ENCODE peak calls at places on chromosome 6, in nine cellular contexts. J is fibroblast of lung, E is cardiac muscle cell, Z is uterus, L is AG09309, Y is heart right ventricle, V is BJ, X is prostate gland, T is epithelial cell of esophagus. G is an unnamed sample.

GRCh38 chr6:134347916-134348805 is 30.2 kb upstream of the SGK1 start:
- DNase-seq in J (peak; percentile 81), E (peak; percentile 78), Z (no peak), L (peak; percentile 64), Y (no peak), V (peak; percentile 28), X (no peak), T (no peak), G (no peak)

GRCh38 chr6:132763269-132763668 is 5.6 kb upstream of the VNN2 start:
- DNase-seq in J (no peak), E (peak; percentile 4), Z (no peak), L (no peak), Y (no peak), V (no peak), X (no peak), T (no peak), G (no peak)

GRCh38 chr6:29631860-29632731 is 887 bp downstream of the GABBR1 start:
- DNase-seq in J (peak; percentile 66), E (peak; percentile 82), Z (peak; percentile 84), L (no peak), Y (peak; percentile 77), V (no peak), X (peak; percentile 58), T (peak; percentile 40), G (peak; percentile 79)

GRCh38 chr6:136351518-136352106 is 62.0 kb upstream of the BCLAF1 start:
- DNase-seq in J (no peak), E (no peak), Z (no peak), L (no peak), Y (no peak), V (no peak), X (no peak), T (no peak), G (no peak)

GRCh38 chr6:16854986-16855385 is 93.7 kb upstream of the ATXN1 start:
- DNase-seq in J (no peak), E (no peak), Z (no peak), L (no peak), Y (no peak), V (no peak), X (no peak), T (peak; percentile 27), G (no peak)

GRCh38 chr6:165321555-165322145 is 12.2 kb upstream of the C6orf118 start:
- DNase-seq in J (no peak), E (no peak), Z (no peak), L (no peak), Y (no peak), V (no peak), X (no peak), T (no peak), G (no peak)

GRCh38 chr6:80235647-80236046 is 129.2 kb downstream of the BCKDHB start:
- DNase-seq in J (no peak), E (no peak), Z (no peak), L (no peak), Y (no peak), V (no peak), X (no peak), T (no peak), G (no peak)

GRCh38 chr6:168133186-168133585 is 54.2 kb upstream of the FRMD1 start:
- DNase-seq in J (peak; percentile 62), E (peak; percentile 78), Z (no peak), L (no peak), Y (peak; percentile 47), V (peak; percentile 2), X (no peak), T (no peak), G (peak; percentile 71)

GRCh38 chr6:51571168-51571567 is 516.2 kb downstream of the PKHD1 start:
- DNase-seq in J (no peak), E (no peak), Z (no peak), L (no peak), Y (no peak), V (no peak), X (no peak), T (no peak), G (no peak)

GRCh38 chr6:51565472-51565871 is 521.9 kb downstream of the PKHD1 start:
- DNase-seq in J (no peak), E (no peak), Z (no peak), L (no peak), Y (no peak), V (no peak), X (no peak), T (no peak), G (no peak)

GRCh38 chr6:51568771-51569170 is 518.6 kb downstream of the PKHD1 start:
- DNase-seq in J (no peak), E (no peak), Z (no peak), L (no peak), Y (no peak), V (no peak), X (no peak), T (peak; percentile 45), G (no peak)

GRCh38 chr6:51570168-51570921 is 517.1 kb downstream of the PKHD1 start:
- DNase-seq in J (no peak), E (no peak), Z (no peak), L (no peak), Y (no peak), V (no peak), X (no peak), T (peak; percentile 49), G (no peak)

GRCh38 chr6:51569594-51569993 is 517.8 kb downstream of the PKHD1 start:
- DNase-seq in J (no peak), E (no peak), Z (no peak), L (no peak), Y (no peak), V (no peak), X (no peak), T (peak; percentile 4), G (no peak)
- TF ChIP-seq CTCF in J (no peak), E (no peak), Z (no peak), L (no peak), Y (no peak), V (no peak), X (no peak), T (peak; percentile 19), G (peak; percentile 45)

DNA sequence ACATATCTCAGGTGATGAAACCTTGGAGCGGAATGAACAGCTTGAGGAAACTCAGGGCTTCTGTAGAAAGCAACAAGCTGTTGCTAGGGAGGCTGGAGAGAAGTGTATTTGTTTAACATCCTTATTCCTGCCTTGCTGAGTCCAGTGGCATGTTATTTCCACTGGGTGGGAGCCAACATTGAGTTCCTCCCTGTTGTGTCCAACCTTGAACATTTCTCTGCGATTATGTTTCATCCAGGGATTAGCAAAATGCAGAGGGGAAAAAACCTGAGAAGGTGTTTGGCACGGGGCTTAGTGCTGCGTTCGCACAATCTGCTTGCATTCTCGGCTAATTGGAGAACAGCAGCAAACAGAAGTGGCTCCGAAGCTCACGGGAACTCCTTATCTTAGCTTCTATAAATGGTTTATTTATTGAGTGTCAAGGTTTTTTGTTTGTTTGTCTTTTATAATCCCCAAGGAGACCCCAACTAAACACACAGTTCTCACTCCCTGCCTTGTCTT is 412.7 kb downstream of the CDC5L start:
- DNase-seq in J (peak; percentile 55), E (peak; percentile 86), Z (no peak), L (no peak), Y (no peak), V (no peak), X (peak; percentile 68), T (peak; percentile 51), G (no peak)
- TF ChIP-seq CTCF in J (no peak), E (no peak), Z (no peak), L (no peak), Y (no peak), V (no peak), X (no peak), T (no peak), G (no peak)

DNA sequence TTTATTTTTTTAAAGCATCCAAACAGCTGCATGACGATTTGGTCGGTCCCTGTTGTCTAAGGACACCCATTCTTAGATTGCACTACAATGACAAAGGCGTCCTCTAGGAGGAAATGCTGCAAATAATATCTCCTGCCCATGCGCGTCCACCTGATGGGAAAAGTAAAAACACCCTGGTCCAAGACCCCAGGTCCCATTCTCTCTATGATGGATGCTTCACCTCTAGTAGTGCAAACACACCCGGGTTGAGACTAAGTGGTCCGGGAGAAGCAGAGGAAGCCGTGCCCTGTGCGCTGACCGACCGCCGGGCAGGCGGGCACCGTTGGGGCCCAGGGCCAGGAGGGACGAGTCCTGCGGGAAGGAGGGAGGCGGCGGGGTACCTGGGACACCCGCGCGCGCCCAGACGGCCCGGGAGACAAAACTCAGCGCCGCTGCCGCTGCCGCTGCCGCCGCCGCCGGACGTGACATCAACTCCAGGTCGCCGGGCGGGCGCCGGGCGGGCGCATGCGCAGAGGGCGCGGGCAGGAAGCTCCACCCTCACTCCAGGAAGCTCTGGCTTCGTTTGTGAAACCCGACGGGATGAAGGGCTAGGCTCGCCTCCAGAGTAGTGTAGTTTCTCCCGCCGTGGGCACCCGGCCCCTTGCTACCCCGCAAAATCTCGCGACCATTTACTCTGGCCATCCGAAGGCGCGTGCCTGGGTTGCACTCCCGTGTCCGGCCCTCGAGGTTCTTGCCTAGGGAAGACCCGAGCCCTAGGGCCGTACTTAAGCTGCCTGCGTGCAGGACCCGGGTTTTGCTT is at the start of gene TBC1D7:
- DNase-seq in J (peak; percentile 92), E (peak; percentile 94), Z (peak; percentile 91), L (peak; percentile 46), Y (peak; percentile 95), V (peak; percentile 57), X (peak; percentile 89), T (peak; percentile 93), G (peak; percentile 97)
- TF ChIP-seq CTCF in J (peak; percentile 20), E (peak; percentile 18), Z (no peak), L (no peak), Y (no peak), V (peak; percentile 26), X (peak; percentile 28), T (peak; percentile 41), G (peak; percentile 58)

GRCh38 chr6:108570518-108570917 is 9.8 kb downstream of the FOXO3 start:
- DNase-seq in J (peak; percentile 44), E (no peak), Z (no peak), L (no peak), Y (no peak), V (no peak), X (no peak), T (no peak), G (no peak)
- TF ChIP-seq CTCF in J (no peak), E (peak; percentile 12), Z (no peak), L (no peak), Y (no peak), V (no peak), X (no peak), T (no peak), G (peak; percentile 41)